ENCODE peak calls at places on chromosomes 11 and 22, in five cellular contexts. X, P, W, H and L are unnamed samples.

GRCh38 chr11:43518407-43519165 is 159.9 kb downstream of the TTC17 start:
- DNase-seq in X (no peak), P (no peak), W (no peak), H (no peak), L (no peak)

GRCh38 chr11:81913793-81914192 is 819.9 kb downstream of the FAM181B start:
- DNase-seq in X (no peak), P (no peak), W (no peak), H (no peak), L (no peak)

GRCh38 chr11:69915501-69916250 is 96.5 kb upstream of the FGF3 start:
- DNase-seq in X (peak), P (peak), W (peak), H (no peak), L (no peak)

GRCh38 chr11:396511-396947 is 2.5 kb downstream of the PKP3 start:
- DNase-seq in X (peak), P (no peak), W (no peak), H (no peak), L (no peak)

GRCh38 chr22:35863432-35863831 is 145.8 kb downstream of the APOL5 start:
- DNase-seq in X (no peak), P (no peak), W (no peak), H (no peak), L (no peak)

GRCh38 chr11:119779195-119780071 is 50.4 kb upstream of the NECTIN1 start:
- DNase-seq in X (no peak), P (no peak), W (no peak), H (no peak), L (no peak)

GRCh38 chr11:78030429-78031325 is 7.6 kb upstream of the KCTD14 start:
- DNase-seq in X (peak), P (no peak), W (peak), H (peak), L (no peak)

GRCh38 chr11:125934473-125934872 is 11.4 kb upstream of the VSIG10L2 start:
- DNase-seq in X (no peak), P (no peak), W (no peak), H (no peak), L (no peak)

GRCh38 chr11:119729581-119730346 is 764 bp upstream of the NECTIN1 start:
- DNase-seq in X (peak), P (peak), W (peak), H (peak), L (no peak)

GRCh38 chr11:86508604-86509471 is 134.2 kb downstream of the CCDC81 start:
- DNase-seq in X (peak), P (no peak), W (no peak), H (no peak), L (no peak)

GRCh38 chr11:132073787-132074186 is 703.4 kb downstream of the NTM start:
- DNase-seq in X (no peak), P (no peak), W (no peak), H (no peak), L (no peak)

GRCh38 chr11:96242971-96243647 is 99.9 kb downstream of the MAML2 start:
- DNase-seq in X (peak), P (peak), W (peak), H (peak), L (peak)

GRCh38 chr22:29463487-29464088 is 16.4 kb upstream of the NEFH start:
- DNase-seq in X (no peak), P (no peak), W (no peak), H (no peak), L (no peak)

GRCh38 chr11:57309106-57310059 is 15.4 kb downstream of the TNKS1BP1 start:
- DNase-seq in X (no peak), P (no peak), W (no peak), H (no peak), L (no peak)

GRCh38 chr11:72780291-72781062 is 13.4 kb downstream of the STARD10 start:
- DNase-seq in X (no peak), P (no peak), W (no peak), H (no peak), L (no peak)

GRCh38 chr11:124917115-124917637 is 1.9 kb upstream of the HEPN1 start:
- DNase-seq in X (no peak), P (no peak), W (no peak), H (peak), L (no peak)

GRCh38 chr11:83044958-83045712 is 26.6 kb downstream of the RAB30 start:
- DNase-seq in X (no peak), P (no peak), W (no peak), H (no peak), L (no peak)

GRCh38 chr11:80155412-80156017 is 714.7 kb upstream of the TENM4 start:
- DNase-seq in X (no peak), P (no peak), W (no peak), H (no peak), L (no peak)

GRCh38 chr11:57276857-57277505 is 39.9 kb upstream of the APLNR start:
- DNase-seq in X (no peak), P (no peak), W (no peak), H (no peak), L (no peak)

GRCh38 chr11:36333468-36333867 is 37.4 kb downstream of the PRR5L start:
- DNase-seq in X (no peak), P (no peak), W (no peak), H (no peak), L (no peak)

GRCh38 chr11:1732421-1733008 is 17.9 kb downstream of the IFITM10 start:
- DNase-seq in X (no peak), P (no peak), W (no peak), H (no peak), L (no peak)

GRCh38 chr11:72745511-72745910 is 6.7 kb downstream of the ARAP1 start:
- DNase-seq in X (no peak), P (no peak), W (no peak), H (no peak), L (no peak)

GRCh38 chr11:30610628-30611027 is 24.5 kb upstream of the MPPED2 start:
- DNase-seq in X (no peak), P (no peak), W (no peak), H (no peak), L (no peak)

GRCh38 chr22:48259991-48260670 is 1497.7 kb downstream of the TBC1D22A start:
- DNase-seq in X (no peak), P (no peak), W (no peak), H (no peak), L (no peak)

GRCh38 chr22:17369553-17370035 is 334 bp downstream of the CECR2 start:
- DNase-seq in X (no peak), P (peak), W (peak), H (no peak), L (no peak)

GRCh38 chr11:76248210-76248609 is 41.9 kb upstream of the WNT11 start:
- DNase-seq in X (peak), P (no peak), W (no peak), H (no peak), L (no peak)

GRCh38 chr11:12526789-12527188 is 147.4 kb upstream of the TEAD1 start:
- DNase-seq in X (no peak), P (no peak), W (no peak), H (no peak), L (no peak)

GRCh38 chr11:12518606-12519385 is 141.4 kb downstream of the PARVA start:
- DNase-seq in X (no peak), P (no peak), W (no peak), H (no peak), L (peak)

GRCh38 chr11:12525466-12526055 is 148.2 kb downstream of the PARVA start:
- DNase-seq in X (no peak), P (no peak), W (no peak), H (no peak), L (no peak)

GRCh38 chr11:12524865-12525264 is 147.5 kb downstream of the PARVA start:
- DNase-seq in X (no peak), P (no peak), W (no peak), H (no peak), L (no peak)

DNA sequence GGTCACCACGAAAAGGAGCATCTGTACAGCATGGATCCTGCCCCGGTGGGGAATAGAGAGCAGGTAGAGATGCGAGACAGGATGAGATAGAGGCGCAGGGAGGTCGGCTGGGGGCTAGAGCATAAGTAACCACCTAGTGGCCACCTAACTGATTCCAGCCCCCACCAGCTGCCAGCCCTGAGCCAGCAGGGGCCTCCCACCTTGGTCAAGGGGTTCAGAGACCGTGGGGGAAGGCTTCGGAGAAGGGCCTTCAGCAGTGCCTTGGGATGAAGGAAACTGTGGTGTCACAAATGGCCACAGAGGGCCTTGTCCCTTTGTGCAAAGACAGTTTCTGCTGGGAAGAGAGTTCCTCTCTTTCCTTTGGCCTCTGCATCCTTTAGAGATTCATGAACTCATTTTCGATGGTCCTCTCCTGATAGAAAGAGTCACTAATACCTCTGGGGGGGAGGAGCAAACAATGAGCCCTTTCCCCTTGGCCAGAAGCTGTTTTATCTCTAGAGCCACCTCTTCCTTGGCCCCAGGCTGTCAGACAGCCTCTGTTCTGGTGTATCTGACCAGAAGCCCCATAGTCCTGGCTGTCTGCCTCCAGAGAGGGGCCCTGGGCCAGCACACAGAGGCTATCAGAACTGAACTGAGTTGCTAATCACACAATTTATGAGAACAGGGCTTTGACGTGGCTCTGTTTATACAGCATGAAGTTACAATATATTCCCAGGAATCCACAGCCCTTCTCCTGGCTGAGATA is 146.0 kb downstream of the PARVA start:
- DNase-seq in X (no peak), P (no peak), W (no peak), H (no peak), L (no peak)
- H3K27ac ChIP-seq in X (no peak), P (no peak), W (no peak), H (no peak), L (peak)

GRCh38 chr11:110186867-110187266 is 93.7 kb downstream of the ZC3H12C start:
- DNase-seq in X (no peak), P (no peak), W (no peak), H (no peak), L (no peak)
- H3K27ac ChIP-seq in X (no peak), P (no peak), W (no peak), H (no peak), L (no peak)

DNA sequence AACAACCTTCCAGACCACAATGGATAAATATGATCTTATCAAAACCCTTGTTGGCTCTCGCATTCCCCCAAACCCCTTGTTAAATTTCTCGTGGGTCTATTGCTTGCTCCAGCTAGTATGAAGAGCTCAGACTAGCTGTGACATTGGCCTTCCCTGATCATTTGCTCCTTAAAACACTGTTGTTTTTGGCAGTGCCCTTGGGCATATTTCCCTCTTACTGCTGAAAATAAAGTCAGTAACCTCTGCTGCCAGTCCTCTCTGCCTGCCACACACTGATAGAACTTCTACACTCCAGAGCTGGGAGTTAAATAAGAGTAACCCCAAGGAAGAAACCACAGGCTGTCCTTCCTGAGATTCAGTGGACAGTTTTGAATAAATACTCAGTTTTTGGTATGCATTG is 84.1 kb upstream of the SYN3 start:
- DNase-seq in X (no peak), P (no peak), W (no peak), H (no peak), L (no peak)
- H3K27ac ChIP-seq in X (no peak), P (no peak), W (no peak), H (no peak), L (no peak)

GRCh38 chr11:128619540-128620305 is 32.4 kb upstream of the ETS1 start:
- DNase-seq in X (no peak), P (no peak), W (no peak), H (no peak), L (no peak)
- H3K27ac ChIP-seq in X (no peak), P (no peak), W (no peak), H (no peak), L (peak)

DNA sequence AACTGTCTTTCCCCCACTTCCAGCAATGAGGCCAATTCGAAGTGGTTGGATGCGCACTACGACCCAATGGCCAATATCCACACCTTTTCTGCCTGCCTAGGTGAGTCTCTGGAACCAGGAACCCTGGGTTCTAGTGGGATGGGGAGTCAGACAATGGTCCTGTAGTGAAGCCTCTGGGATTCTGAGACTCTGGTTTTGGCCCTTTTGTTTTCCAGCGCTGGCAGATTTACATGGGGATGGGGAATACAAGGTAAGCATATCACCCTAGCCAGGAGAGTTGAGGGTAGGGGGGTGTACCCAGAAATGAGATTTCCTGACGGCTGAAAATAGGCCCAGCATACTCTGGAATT is 530 bp downstream of the BBS1 start:
- DNase-seq in X (no peak), P (no peak), W (no peak), H (no peak), L (no peak)
- H3K27ac ChIP-seq in X (no peak), P (peak), W (no peak), H (peak), L (peak)